ENCODE peak calls at places on chromosome 10, in five cellular contexts. T, M, S, X and L are unnamed samples.
A peak's percentile ranks its signal among the peaks of the same experiment; 100 is the strongest.

GRCh38 chr10:123635745-123636144 is 30.4 kb upstream of the GPR26 start:
- DNase-seq in X (no peak), S (peak; percentile 52), T (no peak), M (no peak), L (no peak)

GRCh38 chr10:124568858-124569622 is 107.4 kb downstream of the LHPP start:
- DNase-seq in X (no peak), M (no peak), S (no peak), T (no peak), L (no peak)

GRCh38 chr10:32413513-32413912 is 32.4 kb upstream of the CCDC7 start:
- DNase-seq in T (no peak), S (no peak), M (no peak), X (no peak), L (peak; percentile 96)

GRCh38 chr10:71836594-71836970 is 14.5 kb downstream of the PSAP start:
- DNase-seq in M (no peak), S (no peak), T (no peak), X (no peak), L (no peak)

GRCh38 chr10:42977032-42977416 is 99.8 kb upstream of the RET start:
- DNase-seq in S (peak; percentile 26), M (no peak), X (peak; percentile 1), T (no peak), L (no peak)

GRCh38 chr10:127117125-127117524 is 79.3 kb downstream of the INSYN2A start:
- DNase-seq in S (peak; percentile 93), X (peak; percentile 32), T (peak; percentile 60), M (peak; percentile 82), L (no peak)

GRCh38 chr10:100100651-100101525 is 19.2 kb upstream of the CPN1 start:
- DNase-seq in X (no peak), T (no peak), M (no peak), S (peak; percentile 62), L (peak; percentile 10)

GRCh38 chr10:8034666-8035640 is 19.5 kb upstream of the GATA3 start:
- DNase-seq in S (peak; percentile 72), M (peak; percentile 13), T (no peak), X (no peak), L (no peak)

GRCh38 chr10:423167-423566 is 266.3 kb downstream of the DIP2C start:
- DNase-seq in T (no peak), X (no peak), S (no peak), M (no peak), L (no peak)

GRCh38 chr10:102453502-102453901 is 2.2 kb upstream of the C10orf95 start:
- DNase-seq in M (no peak), S (no peak), X (no peak), T (no peak), L (no peak)
- H3K27ac ChIP-seq in M (no peak overlapping the region), S (no peak overlapping the region), X (no peak overlapping the region), T (no peak overlapping the region), L (peak overlapping the region; percentile 76)

DNA sequence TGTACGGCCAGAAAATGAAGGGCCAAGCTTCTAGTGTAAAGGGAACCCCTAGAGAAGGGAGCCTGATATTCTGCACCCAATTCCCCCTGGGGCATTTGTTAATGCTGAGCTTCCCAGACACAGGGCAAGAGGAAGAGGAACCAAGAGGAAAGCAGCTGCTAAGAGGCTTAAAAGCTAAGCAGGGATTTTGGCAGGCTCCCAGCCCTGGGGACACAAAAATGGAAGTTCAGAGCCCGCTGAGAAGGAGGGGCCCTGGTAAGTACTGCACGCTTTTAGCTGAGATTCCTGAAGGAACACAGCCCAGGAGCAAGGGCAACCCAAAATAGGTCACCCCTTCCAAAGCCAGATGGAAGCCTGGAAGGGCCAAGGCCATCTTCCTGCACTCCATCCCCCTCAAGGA is 387.3 kb upstream of the MGMT start:
- DNase-seq in X (no peak), S (no peak), T (no peak), M (no peak), L (no peak)
- H3K27ac ChIP-seq in X (no peak overlapping the region), S (no peak overlapping the region), T (no peak overlapping the region), M (no peak overlapping the region), L (no peak overlapping the region)

DNA sequence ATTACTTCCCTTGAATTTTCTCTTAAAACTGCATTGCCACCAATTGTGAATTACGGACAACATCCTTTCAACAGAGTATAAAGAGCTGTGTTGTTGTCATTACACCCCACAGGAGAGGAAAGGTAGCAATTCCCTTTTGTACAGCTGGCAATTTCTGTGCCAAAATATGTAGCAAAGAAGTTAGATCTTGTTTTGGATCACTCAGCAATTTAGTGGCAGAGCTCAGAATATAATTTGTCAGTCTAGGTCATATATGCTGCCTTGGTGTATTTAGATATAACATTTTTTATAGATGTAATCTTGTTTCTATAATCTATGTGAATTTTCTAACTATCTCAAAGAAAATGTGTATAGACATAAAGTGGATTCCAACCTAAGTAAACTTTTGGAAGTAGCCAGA is 38.8 kb downstream of the NRBF2 start:
- DNase-seq in T (no peak), S (no peak), M (no peak), X (no peak), L (no peak)
- H3K27ac ChIP-seq in T (no peak overlapping the region), S (no peak overlapping the region), M (peak overlapping the region; percentile 85), X (no peak overlapping the region), L (no peak overlapping the region)

GRCh38 chr10:22466763-22467334 is 121.6 kb downstream of the SPAG6 start:
- DNase-seq in M (no peak), T (no peak), X (no peak), S (no peak), L (no peak)

GRCh38 chr10:22461891-22462290 is 116.6 kb downstream of the SPAG6 start:
- DNase-seq in X (no peak), S (no peak), M (no peak), T (no peak), L (no peak)

GRCh38 chr10:22468570-22469320 is 123.4 kb downstream of the SPAG6 start:
- DNase-seq in T (no peak), S (no peak), M (no peak), X (no peak), L (no peak)

GRCh38 chr10:22463255-22463654 is 118.0 kb downstream of the SPAG6 start:
- DNase-seq in X (no peak), T (no peak), M (no peak), S (no peak), L (no peak)

DNA sequence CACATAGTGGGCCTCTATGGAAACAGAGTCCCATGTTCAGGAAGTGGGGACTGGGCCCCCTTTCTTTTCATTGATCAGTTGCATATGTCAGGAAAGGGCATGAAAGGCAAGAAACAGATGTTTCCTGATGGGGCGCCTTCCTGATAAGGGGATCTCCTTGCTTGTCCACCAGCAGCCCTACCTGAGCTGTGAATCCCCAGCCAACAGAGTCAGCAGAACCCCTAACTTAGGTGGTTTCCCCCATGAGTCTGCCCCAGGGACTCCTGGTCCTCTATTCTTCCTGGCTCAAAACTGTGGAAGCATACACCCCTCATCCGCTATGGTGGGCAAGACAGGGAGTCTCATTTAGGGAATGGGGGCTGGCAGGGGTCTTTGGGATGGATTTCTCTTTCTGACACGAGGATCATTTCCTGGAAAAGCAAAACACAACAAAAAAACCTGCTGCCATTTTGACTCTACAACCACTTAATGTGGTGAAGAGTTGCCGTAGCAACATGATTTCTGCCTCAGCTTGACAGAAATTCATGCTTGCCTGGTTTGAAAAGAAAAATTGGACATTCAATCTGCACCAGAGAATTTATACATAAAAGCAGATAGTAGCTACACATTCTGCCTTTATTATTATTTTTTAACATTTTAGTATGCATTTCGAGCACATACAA is 119.8 kb downstream of the SPAG6 start:
- DNase-seq in S (no peak), T (no peak), X (no peak), M (no peak), L (no peak)
- H3K27ac ChIP-seq in S (no peak overlapping the region), T (no peak overlapping the region), X (no peak overlapping the region), M (no peak overlapping the region), L (no peak overlapping the region)

GRCh38 chr10:62058896-62059423 is 157.5 kb downstream of the ARID5B start:
- DNase-seq in X (no peak), S (no peak), T (no peak), M (no peak), L (no peak)
- H3K27ac ChIP-seq in X (peak overlapping the region; percentile 84), S (no peak overlapping the region), T (no peak overlapping the region), M (no peak overlapping the region), L (no peak overlapping the region)

GRCh38 chr10:126075009-126075408 is 178.6 kb downstream of the FANK1 start:
- DNase-seq in T (no peak), X (no peak), S (no peak), M (no peak), L (peak; percentile 77)
- H3K27ac ChIP-seq in T (no peak overlapping the region), X (no peak overlapping the region), S (no peak overlapping the region), M (no peak overlapping the region), L (peak overlapping the region; percentile 95)

DNA sequence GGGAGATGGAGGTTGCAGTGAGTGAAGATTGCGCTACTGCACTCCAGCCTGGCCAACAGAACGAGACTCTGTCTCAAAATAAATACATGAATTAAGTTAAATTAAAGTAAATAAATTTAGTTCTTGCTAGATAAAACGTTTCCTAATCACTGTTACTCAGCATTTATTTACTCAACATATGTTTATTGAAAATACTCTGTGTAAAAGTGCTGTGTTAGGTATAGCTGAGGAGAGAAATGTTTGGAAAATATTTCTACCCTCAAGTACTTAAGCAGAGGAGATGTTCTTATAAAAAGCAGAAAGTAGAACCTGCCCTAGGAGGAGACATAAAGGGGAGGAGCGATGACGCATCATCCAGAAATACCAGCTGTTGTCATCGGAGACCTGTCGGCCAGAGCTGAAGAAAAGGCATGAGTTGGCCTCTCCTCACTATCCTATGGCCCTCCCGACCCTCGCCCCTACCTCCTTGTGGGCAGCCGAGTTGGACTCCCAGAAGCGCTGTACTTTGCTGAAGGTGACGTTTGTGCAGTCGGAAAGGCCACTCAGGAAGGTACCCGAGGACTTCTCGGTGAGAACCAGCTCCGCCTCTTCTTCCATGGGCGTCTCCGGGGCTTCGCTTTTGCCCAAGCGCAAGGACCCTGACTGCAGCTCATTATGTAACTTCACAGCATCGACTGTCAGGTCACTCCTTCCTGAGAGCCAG is 1.1 kb downstream of the RRP12 start:
- DNase-seq in S (peak; percentile 73), X (no peak), T (no peak), M (peak; percentile 27), L (no peak)
- H3K27ac ChIP-seq in S (peak overlapping the region; percentile 19), X (no peak overlapping the region), T (no peak overlapping the region), M (peak overlapping the region; percentile 78), L (peak overlapping the region; percentile 73)

DNA sequence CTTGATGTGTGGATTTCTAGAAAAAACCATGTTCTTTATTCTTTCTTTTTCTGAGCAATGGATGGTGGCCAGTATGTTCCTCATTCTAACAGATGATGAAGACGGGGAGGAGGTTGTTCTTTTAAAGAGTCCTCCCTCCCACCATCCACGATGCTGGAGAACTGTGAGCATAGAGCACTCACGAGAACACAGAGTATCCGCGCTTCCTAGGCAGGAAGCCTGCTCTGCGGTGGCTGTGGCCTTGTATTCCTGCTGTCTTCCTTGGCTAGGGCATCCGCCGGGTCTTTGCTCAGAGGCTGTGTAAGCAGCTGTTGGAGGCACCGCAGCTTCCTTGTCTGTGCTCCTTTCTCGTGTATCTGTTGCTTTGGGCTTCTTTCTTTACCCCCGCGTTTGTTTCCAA is 214.2 kb downstream of the CCDC3 start:
- DNase-seq in M (no peak), T (no peak), S (no peak), X (no peak), L (no peak)
- H3K27ac ChIP-seq in M (no peak overlapping the region), T (no peak overlapping the region), S (no peak overlapping the region), X (no peak overlapping the region), L (no peak overlapping the region)